ENCODE peak calls at places on chromosomes 12 and 14, in six cellular contexts. One of them, this sample, is unnamed.

GRCh38 chr12:122860052-122860853 is 25.0 kb downstream of the HIP1R start:
- DNase-seq in Right ventricle myocardium inferior: peak; percentile 90
- DNase-seq in hepatocyte: peak; percentile 88
- DNase-seq in heart left ventricle: peak; percentile 85
- DNase-seq in pons: peak; percentile 84
- DNase-seq in omental fat pad: peak; percentile 66
- DNase-seq in this sample: peak; percentile 84

GRCh38 chr14:29630566-29631160 is 297.0 kb downstream of the PRKD1 start:
- DNase-seq in Right ventricle myocardium inferior: no peak
- DNase-seq in hepatocyte: no peak
- DNase-seq in heart left ventricle: no peak
- DNase-seq in pons: no peak
- DNase-seq in omental fat pad: no peak
- DNase-seq in this sample: no peak

GRCh38 chr12:21336656-21337055 is 1.9 kb upstream of the SLCO1A2 start:
- DNase-seq in Right ventricle myocardium inferior: no peak
- DNase-seq in hepatocyte: no peak
- DNase-seq in heart left ventricle: no peak
- DNase-seq in pons: peak; percentile 95
- DNase-seq in omental fat pad: no peak
- DNase-seq in this sample: no peak

GRCh38 chr14:68927956-68928675 is 51.0 kb downstream of the ACTN1 start:
- DNase-seq in Right ventricle myocardium inferior: peak; percentile 26
- DNase-seq in hepatocyte: no peak
- DNase-seq in heart left ventricle: no peak
- DNase-seq in pons: no peak
- DNase-seq in omental fat pad: no peak
- DNase-seq in this sample: no peak

GRCh38 chr12:45989857-45990467 is 412 bp downstream of the SCAF11 start:
- DNase-seq in Right ventricle myocardium inferior: peak; percentile 87
- DNase-seq in hepatocyte: peak; percentile 76
- DNase-seq in heart left ventricle: peak; percentile 80
- DNase-seq in pons: no peak
- DNase-seq in omental fat pad: peak; percentile 32
- DNase-seq in this sample: no peak

GRCh38 chr12:131987552-131987951 is 37.8 kb downstream of the EP400 start:
- DNase-seq in Right ventricle myocardium inferior: no peak
- DNase-seq in hepatocyte: no peak
- DNase-seq in heart left ventricle: no peak
- DNase-seq in pons: no peak
- DNase-seq in omental fat pad: no peak
- DNase-seq in this sample: no peak

GRCh38 chr12:22919883-22920282 is 294.9 kb downstream of the ETNK1 start:
- DNase-seq in Right ventricle myocardium inferior: no peak
- DNase-seq in hepatocyte: peak; percentile 31
- DNase-seq in heart left ventricle: no peak
- DNase-seq in pons: no peak
- DNase-seq in omental fat pad: no peak
- DNase-seq in this sample: no peak

GRCh38 chr14:37036669-37037341 is 135.6 kb downstream of the SLC25A21 start:
- DNase-seq in Right ventricle myocardium inferior: no peak
- DNase-seq in hepatocyte: no peak
- DNase-seq in heart left ventricle: no peak
- DNase-seq in pons: no peak
- DNase-seq in omental fat pad: no peak
- DNase-seq in this sample: no peak

GRCh38 chr12:25855716-25856115 is 102.8 kb upstream of the RASSF8 start:
- DNase-seq in Right ventricle myocardium inferior: no peak
- DNase-seq in hepatocyte: no peak
- DNase-seq in heart left ventricle: no peak
- DNase-seq in pons: no peak
- DNase-seq in omental fat pad: no peak
- DNase-seq in this sample: no peak

GRCh38 chr14:95287176-95287754 is 32.4 kb downstream of the CLMN start:
- DNase-seq in Right ventricle myocardium inferior: no peak
- DNase-seq in hepatocyte: no peak
- DNase-seq in heart left ventricle: no peak
- DNase-seq in pons: no peak
- DNase-seq in omental fat pad: no peak
- DNase-seq in this sample: no peak

GRCh38 chr12:20369164-20370000 is 1.0 kb downstream of the PDE3A start:
- DNase-seq in Right ventricle myocardium inferior: peak; percentile 89
- DNase-seq in hepatocyte: peak; percentile 81
- DNase-seq in heart left ventricle: peak; percentile 92
- DNase-seq in pons: peak; percentile 11
- DNase-seq in omental fat pad: peak; percentile 27
- DNase-seq in this sample: peak; percentile 35

GRCh38 chr14:50882932-50883826 is 11.3 kb downstream of the ABHD12B start:
- DNase-seq in Right ventricle myocardium inferior: no peak
- DNase-seq in hepatocyte: no peak
- DNase-seq in heart left ventricle: no peak
- DNase-seq in pons: no peak
- DNase-seq in omental fat pad: no peak
- DNase-seq in this sample: no peak

GRCh38 chr12:127509066-127509778 is 757.7 kb upstream of the TMEM132C start:
- DNase-seq in Right ventricle myocardium inferior: no peak
- DNase-seq in hepatocyte: no peak
- DNase-seq in heart left ventricle: no peak
- DNase-seq in pons: no peak
- DNase-seq in omental fat pad: no peak
- DNase-seq in this sample: no peak

GRCh38 chr12:55049676-55050075 is 29.9 kb downstream of the NEUROD4 start:
- DNase-seq in Right ventricle myocardium inferior: no peak
- DNase-seq in hepatocyte: no peak
- DNase-seq in heart left ventricle: no peak
- DNase-seq in pons: no peak
- DNase-seq in omental fat pad: no peak
- DNase-seq in this sample: no peak

GRCh38 chr14:23385840-23386657 is 9.2 kb downstream of the CMTM5 start:
- DNase-seq in Right ventricle myocardium inferior: peak; percentile 41
- DNase-seq in hepatocyte: no peak
- DNase-seq in heart left ventricle: no peak
- DNase-seq in pons: no peak
- DNase-seq in omental fat pad: no peak
- DNase-seq in this sample: no peak

GRCh38 chr12:48980953-48981756 is 3.0 kb downstream of the WNT1 start:
- DNase-seq in Right ventricle myocardium inferior: no peak
- DNase-seq in hepatocyte: no peak
- DNase-seq in heart left ventricle: peak; percentile 35
- DNase-seq in pons: no peak
- DNase-seq in omental fat pad: no peak
- DNase-seq in this sample: no peak

GRCh38 chr12:132066345-132066685 is 77.8 kb downstream of the DDX51 start:
- DNase-seq in Right ventricle myocardium inferior: no peak
- DNase-seq in hepatocyte: no peak
- DNase-seq in heart left ventricle: no peak
- DNase-seq in pons: no peak
- DNase-seq in omental fat pad: no peak
- DNase-seq in this sample: no peak

GRCh38 chr12:125210104-125210755 is 145.0 kb downstream of the AACS start:
- DNase-seq in Right ventricle myocardium inferior: no peak
- DNase-seq in hepatocyte: no peak
- DNase-seq in heart left ventricle: no peak
- DNase-seq in pons: no peak
- DNase-seq in omental fat pad: no peak
- DNase-seq in this sample: no peak